ENCODE peak calls at places on chromosome 5, in four cellular contexts. L, G, Q and M are unnamed samples. For H3K36me3, the result is how much of the 10 kb centered on the place peaks cover.

GRCh38 chr5:76763136-76763535 is 47.2 kb downstream of the F2R start:
- DNase-seq in L (no peak), G (no peak), Q (no peak), M (no peak)

GRCh38 chr5:133400120-133400519 is 212.2 kb downstream of the FSTL4 start:
- DNase-seq in L (no peak), G (no peak), Q (no peak), M (no peak)

GRCh38 chr5:32217886-32218396 is 43.8 kb upstream of the GOLPH3 start:
- DNase-seq in L (peak), G (peak), Q (peak), M (no peak)

GRCh38 chr5:78295035-78295961 is 800 bp upstream of the AP3B1 start:
- DNase-seq in L (peak), G (peak), Q (peak), M (peak)

GRCh38 chr5:17805426-17805825 is 171.2 kb downstream of the TAF11L14 start:
- DNase-seq in L (peak), G (no peak), Q (no peak), M (no peak)

GRCh38 chr5:80964919-80965318 is 4.8 kb downstream of the RASGRF2 start:
- DNase-seq in L (peak), G (no peak), Q (no peak), M (no peak)

GRCh38 chr5:62354028-62354874 is 48.2 kb downstream of the KIF2A start:
- DNase-seq in L (peak), G (peak), Q (peak), M (no peak)

GRCh38 chr5:6328173-6328572 is 50.2 kb downstream of the MED10 start:
- DNase-seq in L (peak), G (peak), Q (peak), M (peak)

GRCh38 chr5:176642675-176643490 is 4.4 kb upstream of the TSPAN17 start:
- DNase-seq in L (no peak), G (no peak), Q (no peak), M (no peak)

GRCh38 chr5:31931872-31932271 is 242.2 kb downstream of the GOLPH3 start:
- DNase-seq in L (no peak), G (no peak), Q (no peak), M (no peak)

GRCh38 chr5:167442922-167443321 is 848.5 kb upstream of the WWC1 start:
- DNase-seq in L (peak), G (no peak), Q (no peak), M (no peak)

GRCh38 chr5:163567811-163568210 is 62.4 kb downstream of the MAT2B start:
- DNase-seq in L (peak), G (no peak), Q (no peak), M (no peak)

DNA sequence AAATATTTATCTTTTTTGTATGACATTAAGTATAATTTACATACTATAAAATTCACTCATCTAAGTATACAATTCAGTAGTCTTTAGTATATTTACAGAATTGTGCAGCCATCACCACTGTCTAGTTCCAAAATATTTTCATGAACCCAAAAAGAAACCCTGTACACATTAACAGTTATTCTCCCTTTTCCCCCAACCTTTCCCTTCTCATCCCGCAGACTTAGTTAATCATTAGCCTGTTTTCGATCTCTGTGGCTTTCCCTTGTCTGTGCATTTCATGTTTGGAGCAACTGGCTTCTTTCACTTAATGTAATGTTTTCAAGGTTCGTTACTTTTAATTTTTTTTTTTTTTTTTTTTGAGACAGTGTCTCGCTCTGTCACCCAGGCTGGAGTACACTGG is 37.5 kb downstream of the MTREX start:
- DNase-seq in L (no peak), G (no peak), Q (no peak), M (no peak)
- H3K36me3 ChIP-seq in L (under half), G (half or more), Q (under half), M (under half)

GRCh38 chr5:154898210-154898609 is 39.8 kb downstream of the CNOT8 start:
- DNase-seq in L (no peak), G (no peak), Q (no peak), M (no peak)

GRCh38 chr5:154896562-154896919 is 38.1 kb downstream of the CNOT8 start:
- DNase-seq in L (no peak), G (no peak), Q (no peak), M (no peak)

GRCh38 chr5:154900071-154900470 is 37.9 kb downstream of the GEMIN5 start:
- DNase-seq in L (no peak), G (no peak), Q (no peak), M (no peak)

GRCh38 chr5:154899107-154899816 is 38.7 kb downstream of the GEMIN5 start:
- DNase-seq in L (no peak), G (no peak), Q (no peak), M (no peak)

DNA sequence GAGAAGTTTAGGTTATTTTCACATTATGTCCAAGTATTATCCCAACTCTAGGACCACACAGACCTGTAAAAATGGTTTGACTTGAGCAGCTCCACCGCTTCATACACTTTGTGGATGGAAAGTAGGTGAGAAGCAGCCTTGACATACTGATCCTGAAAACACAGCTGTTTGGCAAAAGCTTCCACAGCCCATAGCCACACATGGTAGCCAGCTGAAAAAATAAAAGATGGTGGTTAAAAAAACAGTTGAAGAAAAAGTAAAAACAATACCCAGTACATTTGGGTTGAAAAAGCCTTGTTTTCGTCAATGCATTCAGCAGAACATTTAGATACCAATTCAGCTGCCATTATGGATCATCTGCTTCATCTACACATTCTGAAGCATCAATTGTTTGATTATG is 36.7 kb downstream of the GEMIN5 start:
- DNase-seq in L (peak), G (no peak), Q (no peak), M (no peak)
- H3K36me3 ChIP-seq in L (under half), G (half or more), Q (under half), M (under half)

GRCh38 chr5:10400834-10401233 is 40.8 kb upstream of the ROPN1L start:
- DNase-seq in L (no peak), G (no peak), Q (no peak), M (no peak)

GRCh38 chr5:10401499-10401898 is 40.2 kb upstream of the ROPN1L start:
- DNase-seq in L (no peak), G (no peak), Q (no peak), M (no peak)

GRCh38 chr5:10406636-10407035 is 35.0 kb upstream of the ROPN1L start:
- DNase-seq in L (peak), G (no peak), Q (no peak), M (no peak)

GRCh38 chr5:10400411-10400810 is 41.3 kb upstream of the ROPN1L start:
- DNase-seq in L (no peak), G (no peak), Q (no peak), M (no peak)

DNA sequence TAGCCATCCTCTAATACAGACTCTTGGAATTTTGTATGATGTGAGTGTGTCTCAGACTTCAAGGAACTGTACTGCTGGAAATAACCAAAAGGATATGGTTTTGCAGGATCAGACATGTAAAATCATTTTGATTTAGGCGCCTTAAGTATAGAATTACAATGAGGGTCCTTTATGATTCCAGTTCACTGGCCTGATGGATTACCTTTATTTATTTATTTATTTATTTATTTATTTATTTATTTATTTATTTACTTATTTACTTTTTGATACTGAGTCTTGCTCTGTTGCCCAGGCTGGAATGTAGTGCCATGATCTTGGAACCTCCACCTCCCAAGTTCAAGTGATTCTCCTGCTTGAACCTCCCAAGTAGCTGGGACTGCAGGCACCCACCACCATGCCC is 37.9 kb upstream of the ROPN1L start:
- DNase-seq in L (no peak), G (no peak), Q (no peak), M (no peak)
- H3K36me3 ChIP-seq in L (under half), G (half or more), Q (under half), M (under half)

GRCh38 chr5:460413-460700 is 17.4 kb downstream of the EXOC3 start:
- DNase-seq in L (no peak), G (no peak), Q (no peak), M (no peak)
- H3K36me3 ChIP-seq in L (under half), G (under half), Q (under half), M (under half)